ENCODE peak calls at places on chromosomes 13 and 19, in four cellular contexts. One of them, this sample, is unnamed.

GRCh38 chr13:110555601-110556223 is 5.8 kb downstream of the RAB20 start:
- DNase-seq in foreskin fibroblast: no peak
- DNase-seq in A549: peak; percentile 9
- DNase-seq in Daoy: no peak
- DNase-seq in this sample: no peak

GRCh38 chr19:45076029-45076850 is at the start of gene ZNF296:
- DNase-seq in A549: peak; percentile 84
- DNase-seq in foreskin fibroblast: peak; percentile 65
- DNase-seq in Daoy: peak; percentile 73
- DNase-seq in this sample: no peak

GRCh38 chr19:2315818-2316353 is 7.9 kb upstream of the LINGO3 start:
- DNase-seq in Daoy: peak; percentile 72
- DNase-seq in A549: peak; percentile 43
- DNase-seq in foreskin fibroblast: peak; percentile 57
- DNase-seq in this sample: peak; percentile 25

GRCh38 chr13:20823071-20823470 is 49.3 kb upstream of the EEF1AKMT1 start:
- DNase-seq in Daoy: no peak
- DNase-seq in A549: no peak
- DNase-seq in foreskin fibroblast: no peak
- DNase-seq in this sample: no peak

GRCh38 chr19:21463449-21464105 is 41.8 kb upstream of the ZNF429 start:
- DNase-seq in Daoy: peak; percentile 69
- DNase-seq in foreskin fibroblast: no peak
- DNase-seq in A549: no peak
- DNase-seq in this sample: no peak

GRCh38 chr19:48724796-48725753 is 5.5 kb upstream of the MAMSTR start:
- DNase-seq in Daoy: peak; percentile 83
- DNase-seq in A549: peak; percentile 84
- DNase-seq in foreskin fibroblast: peak; percentile 81
- DNase-seq in this sample: peak; percentile 86

GRCh38 chr19:31416548-31416947 is 67.3 kb upstream of the TSHZ3 start:
- DNase-seq in A549: no peak
- DNase-seq in Daoy: no peak
- DNase-seq in foreskin fibroblast: no peak
- DNase-seq in this sample: no peak

GRCh38 chr13:32225494-32225931 is 89.7 kb downstream of the ZAR1L start:
- DNase-seq in A549: no peak
- DNase-seq in foreskin fibroblast: peak; percentile 27
- DNase-seq in Daoy: no peak
- DNase-seq in this sample: no peak

GRCh38 chr13:102680842-102681725 is 13.8 kb downstream of the METTL21C start:
- DNase-seq in A549: no peak
- DNase-seq in foreskin fibroblast: peak; percentile 20
- DNase-seq in Daoy: no peak
- DNase-seq in this sample: no peak

GRCh38 chr19:34480971-34481821 is at the start of gene WTIP:
- DNase-seq in Daoy: peak; percentile 73
- DNase-seq in foreskin fibroblast: peak; percentile 92
- DNase-seq in A549: peak; percentile 92
- DNase-seq in this sample: peak; percentile 66

This sample was measured in stromal cell of bone marrow.